ENCODE peak calls at places on chromosomes 11 and 22, in six cellular contexts. B is neuronal stem cell, N is mesenchymal stem cell, H is IMR-90, F is H1, T is H9. L is an unnamed sample.

GRCh38 chr11:128482512-128483191 is 104.7 kb downstream of the ETS1 start:
- DNase-seq in N (peak; percentile 68), T (no peak), F (no peak), B (no peak), H (peak; percentile 46), L (no peak)

GRCh38 chr11:126132319-126132718 is 69.7 kb upstream of the CDON start:
- DNase-seq in B (no peak), N (no peak), T (no peak), H (no peak), F (no peak), L (no peak)

GRCh38 chr11:98630736-98631135 is 390.0 kb upstream of the CNTN5 start:
- DNase-seq in F (no peak), T (no peak), H (no peak), B (peak; percentile 1), N (no peak), L (no peak)

GRCh38 chr11:93822359-93822758 is 28.1 kb downstream of the VSTM5 start:
- DNase-seq in B (no peak), F (no peak), N (no peak), H (no peak), T (no peak), L (peak; percentile 73)

GRCh38 chr11:1693327-1694063 is 3.5 kb upstream of the KRTAP5-6 start:
- DNase-seq in H (peak; percentile 55), B (peak; percentile 79), F (peak; percentile 95), N (peak; percentile 65), T (peak; percentile 86), L (peak; percentile 57)

GRCh38 chr11:119258180-119258579 is 52.0 kb downstream of the CBL start:
- DNase-seq in N (no peak), T (no peak), H (no peak), B (no peak), F (no peak), L (peak; percentile 10)

GRCh38 chr22:35023692-35024363 is 42.1 kb upstream of the ISX start:
- DNase-seq in F (peak; percentile 99), B (peak; percentile 72), T (peak; percentile 86), N (peak; percentile 6), H (no peak), L (peak; percentile 68)

GRCh38 chr11:20518323-20518834 is 81.0 kb upstream of the SLC6A5 start:
- DNase-seq in T (no peak), B (no peak), H (no peak), F (no peak), N (no peak), L (peak; percentile 7)

GRCh38 chr11:917426-917825 is 6.8 kb upstream of the CHID1 start:
- DNase-seq in H (no peak), N (no peak), F (no peak), T (no peak), B (no peak), L (no peak)

GRCh38 chr11:13260963-13261599 is 16.5 kb upstream of the BMAL1 start:
- DNase-seq in F (no peak), T (no peak), N (no peak), H (peak; percentile 12), B (no peak), L (no peak)

GRCh38 chr11:128776088-128776433 is 82.2 kb downstream of the FLI1 start:
- DNase-seq in B (no peak), N (no peak), T (no peak), F (no peak), H (no peak), L (no peak)

GRCh38 chr11:67998150-67999045 is 5.5 kb downstream of the UNC93B1 start:
- DNase-seq in N (no peak), B (no peak), H (no peak), F (no peak), T (peak; percentile 8), L (no peak)

GRCh38 chr11:128365044-128365443 is 222.3 kb downstream of the ETS1 start:
- DNase-seq in H (peak; percentile 85), B (peak; percentile 32), T (no peak), N (peak; percentile 74), F (no peak), L (peak; percentile 50)

GRCh38 chr22:40054486-40054885 is 59.7 kb downstream of the FAM83F start:
- DNase-seq in H (no peak), N (no peak), B (no peak), F (no peak), T (no peak), L (no peak)

GRCh38 chr11:22347857-22348496 is 9.8 kb downstream of the SLC17A6 start:
- DNase-seq in T (no peak), N (no peak), B (no peak), F (no peak), H (no peak), L (no peak)

GRCh38 chr22:32619614-32620426 is 145.2 kb downstream of the FBXO7 start:
- DNase-seq in H (peak; percentile 89), F (no peak), B (no peak), N (peak; percentile 82), T (no peak), L (peak; percentile 69)

GRCh38 chr22:20128902-20129746 is 2.5 kb upstream of the ZDHHC8 start:
- DNase-seq in T (peak; percentile 75), H (peak; percentile 23), F (peak; percentile 76), B (no peak), N (peak; percentile 39), L (peak; percentile 58)

GRCh38 chr11:69700278-69701140 is 3.3 kb downstream of the FGF19 start:
- DNase-seq in T (peak; percentile 92), B (no peak), N (peak; percentile 78), H (peak; percentile 75), F (peak; percentile 76), L (no peak)

GRCh38 chr11:33893711-33894401 is 2.0 kb upstream of the LMO2 start:
- DNase-seq in H (no peak), F (no peak), N (peak; percentile 10), T (no peak), B (no peak), L (peak; percentile 37)

GRCh38 chr11:25441432-25441831 is 890.5 kb upstream of the ANO3 start:
- DNase-seq in N (no peak), B (no peak), F (no peak), T (no peak), H (no peak), L (no peak)

GRCh38 chr22:30910358-30910757 is 58.2 kb downstream of the MORC2 start:
- DNase-seq in F (no peak), H (no peak), B (no peak), N (no peak), T (no peak), L (no peak)

GRCh38 chr11:111938687-111939160 is 1.6 kb downstream of the DIXDC1 start:
- DNase-seq in B (no peak), F (no peak), H (peak; percentile 63), N (peak; percentile 81), T (peak; percentile 67), L (peak; percentile 27)

GRCh38 chr11:11620966-11621880 is 582 bp downstream of the GALNT18 start:
- DNase-seq in N (peak; percentile 56), F (no peak), H (peak; percentile 44), B (peak; percentile 40), T (no peak), L (no peak)

GRCh38 chr22:38845368-38845740 is 1.5 kb upstream of the NPTXR start:
- DNase-seq in B (no peak), H (no peak), N (no peak), F (no peak), T (no peak), L (no peak)

GRCh38 chr22:31937328-31937727 is 7.0 kb upstream of the YWHAH start:
- DNase-seq in F (no peak), H (no peak), B (no peak), N (no peak), T (no peak), L (no peak)

GRCh38 chr11:68890490-68891231 is 13.0 kb downstream of the MRPL21 start:
- DNase-seq in F (no peak), B (no peak), N (no peak), H (peak; percentile 64), T (no peak), L (no peak)

GRCh38 chr11:61881397-61881796 is 9.9 kb downstream of the FADS3 start:
- DNase-seq in H (no peak), T (peak; percentile 73), N (no peak), F (no peak), B (no peak), L (no peak)

GRCh38 chr11:61488651-61489291 is 19.8 kb upstream of the LRRC10B start:
- DNase-seq in B (no peak), T (peak; percentile 82), H (no peak), N (peak; percentile 40), F (peak; percentile 66), L (peak; percentile 96)

GRCh38 chr11:72294566-72295395 is 50.8 kb upstream of the PHOX2A start:
- DNase-seq in H (no peak), N (no peak), F (peak; percentile 31), B (no peak), T (no peak), L (no peak)

GRCh38 chr11:70931430-70931829 is 320.9 kb downstream of the SHANK2 start:
- DNase-seq in N (no peak), H (no peak), T (no peak), B (no peak), F (no peak), L (no peak)

GRCh38 chr11:44943696-44944095 is 7.0 kb downstream of the TP53I11 start:
- DNase-seq in H (no peak), N (no peak), T (no peak), F (no peak), B (no peak), L (no peak)

GRCh38 chr22:20866716-20867115 is 7.9 kb downstream of the SNAP29 start:
- DNase-seq in N (no peak), B (no peak), H (peak; percentile 28), T (no peak), F (no peak), L (no peak)

GRCh38 chr11:125147280-125147679 is 17.3 kb upstream of the PKNOX2 start:
- DNase-seq in T (no peak), H (no peak), N (no peak), B (no peak), F (no peak), L (no peak)

GRCh38 chr22:43435851-43436535 is 24.2 kb downstream of the MPPED1 start:
- DNase-seq in B (no peak), F (no peak), N (no peak), T (peak; percentile 27), H (no peak), L (no peak)
- H4K91ac ChIP-seq in B (no peak overlapping the region), F (no peak overlapping the region), N (no peak overlapping the region), T (no peak overlapping the region), H (no peak overlapping the region), L (no peak overlapping the region)

GRCh38 chr22:44734278-44734677 is 18.1 kb upstream of the ARHGAP8 start:
- DNase-seq in T (no peak), F (no peak), H (no peak), N (no peak), B (no peak), L (no peak)
- H4K91ac ChIP-seq in T (no peak overlapping the region), F (no peak overlapping the region), H (no peak overlapping the region), N (no peak overlapping the region), B (no peak overlapping the region), L (no peak overlapping the region)

DNA sequence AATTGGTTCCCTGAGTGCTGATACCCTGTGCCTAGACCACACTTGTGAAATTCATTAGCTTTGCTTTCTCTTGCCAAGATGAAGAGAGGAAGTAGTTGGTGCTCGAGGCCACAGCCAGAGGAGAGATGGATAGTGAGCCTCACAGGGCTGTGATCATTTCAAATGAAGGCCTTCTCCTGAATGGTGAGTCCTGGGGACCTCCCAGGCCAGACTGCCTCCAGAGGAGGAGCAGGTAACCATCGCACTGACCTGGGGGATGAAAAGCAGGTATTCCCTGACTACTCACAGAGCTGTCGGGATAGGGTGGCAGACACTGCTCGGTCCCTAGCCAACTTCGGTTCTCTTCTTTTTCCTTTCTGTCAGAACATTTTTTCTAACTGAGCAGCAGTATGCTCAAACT is 4.8 kb upstream of the FXYD6 start:
- DNase-seq in T (no peak), H (no peak), F (no peak), B (no peak), N (no peak), L (no peak)
- H4K91ac ChIP-seq in T (no peak overlapping the region), H (no peak overlapping the region), F (no peak overlapping the region), B (no peak overlapping the region), N (no peak overlapping the region), L (no peak overlapping the region)

GRCh38 chr11:35106595-35106994 is 32.4 kb upstream of the CD44 start:
- DNase-seq in N (no peak), T (no peak), F (no peak), H (no peak), B (no peak), L (no peak)
- H4K91ac ChIP-seq in N (no peak overlapping the region), T (no peak overlapping the region), F (no peak overlapping the region), H (no peak overlapping the region), B (no peak overlapping the region), L (no peak overlapping the region)

L was measured in trophoblast cell.